ENCODE peak calls at places on chromosomes 6 and 20, in seven cellular contexts. X is chondrocyte; Y is HEK293T; L is HT1080; V is OCI-LY7; S is NAMALWA; F is CD4-positive, alpha-beta memory T cell. C is an unnamed sample.

GRCh38 chr20:5349448-5349847 is 32.7 kb upstream of the PROKR2 start:
- DNase-seq in X (no peak), V (no peak), F (no peak), S (no peak), Y (no peak), L (peak), C (no peak)

GRCh38 chr20:62513991-62514390 is 38.2 kb upstream of the GATA5 start:
- DNase-seq in X (no peak), S (no peak), Y (no peak), F (no peak), V (no peak), L (no peak), C (no peak)

GRCh38 chr6:25002326-25003066 is 66.7 kb upstream of the RIPOR2 start:
- DNase-seq in L (no peak), Y (no peak), S (no peak), X (no peak), V (no peak), F (no peak), C (no peak)

GRCh38 chr6:168416531-168416930 is 24.5 kb upstream of the SMOC2 start:
- DNase-seq in S (no peak), Y (no peak), X (no peak), V (no peak), F (no peak), L (no peak), C (no peak)

GRCh38 chr6:168607272-168608112 is 166.5 kb downstream of the SMOC2 start:
- DNase-seq in Y (no peak), V (no peak), L (no peak), F (no peak), X (no peak), S (no peak), C (no peak)

GRCh38 chr6:10384064-10384317 is 30.9 kb downstream of the TFAP2A start:
- DNase-seq in S (no peak), V (no peak), X (no peak), Y (no peak), L (no peak), F (no peak), C (no peak)

GRCh38 chr6:118644007-118644406 is 7.4 kb downstream of the CEP85L start:
- DNase-seq in L (no peak), F (no peak), V (no peak), X (no peak), Y (no peak), S (no peak), C (peak)

GRCh38 chr6:82955841-82956240 is 109.8 kb downstream of the UBE3D start:
- DNase-seq in Y (no peak), V (no peak), X (no peak), L (peak), S (no peak), F (no peak), C (peak)

GRCh38 chr20:63357921-63358905 is 2.9 kb downstream of the CHRNA4 start:
- DNase-seq in V (no peak), L (no peak), X (no peak), S (no peak), F (no peak), Y (no peak), C (no peak)

GRCh38 chr6:79984261-79984660 is 20.2 kb upstream of the TTK start:
- DNase-seq in V (no peak), L (peak), F (peak), S (peak), X (no peak), Y (peak), C (peak)

GRCh38 chr6:112279044-112279916 is 24.9 kb upstream of the LAMA4 start:
- DNase-seq in X (no peak), L (no peak), V (no peak), S (no peak), Y (no peak), F (no peak), C (no peak)

GRCh38 chr20:17525650-17526049 is 5.5 kb downstream of the BFSP1 start:
- DNase-seq in V (peak), F (no peak), S (peak), X (no peak), Y (peak), L (peak), C (peak)

GRCh38 chr6:17851720-17852161 is 135.7 kb downstream of the KIF13A start:
- DNase-seq in S (no peak), X (no peak), V (no peak), F (no peak), Y (no peak), L (no peak), C (peak)

GRCh38 chr6:141552031-141552430 is 580.7 kb upstream of the GJE1 start:
- DNase-seq in S (no peak), Y (no peak), L (no peak), F (no peak), V (no peak), X (no peak), C (no peak)

GRCh38 chr6:28885149-28885738 is 38.5 kb downstream of the TRIM27 start:
- DNase-seq in F (peak), L (no peak), S (no peak), Y (no peak), V (no peak), X (no peak), C (no peak)

GRCh38 chr6:31004794-31005193 is 5.5 kb upstream of the MUC22 start:
- DNase-seq in L (no peak), F (no peak), X (no peak), S (no peak), V (no peak), Y (no peak), C (no peak)

GRCh38 chr20:9225879-9226278 is 157.0 kb downstream of the PLCB4 start:
- DNase-seq in Y (no peak), S (no peak), F (no peak), V (no peak), X (no peak), L (no peak), C (no peak)

GRCh38 chr6:116278853-116279231 is 888 bp downstream of the TSPYL1 start:
- DNase-seq in S (no peak), L (no peak), F (no peak), V (no peak), X (peak), Y (no peak), C (no peak)

GRCh38 chr20:9551808-9552550 is 37.6 kb downstream of the LAMP5 start:
- DNase-seq in S (no peak), F (no peak), X (no peak), V (no peak), L (peak), Y (no peak), C (no peak)

GRCh38 chr6:170037541-170038250 is 253.2 kb downstream of the DLL1 start:
- DNase-seq in L (no peak), X (peak), Y (no peak), V (no peak), S (no peak), F (no peak), C (no peak)

GRCh38 chr6:144335914-144336313 is 50.8 kb downstream of the UTRN start:
- DNase-seq in Y (no peak), X (no peak), L (peak), S (peak), V (peak), F (peak), C (no peak)

GRCh38 chr20:58361549-58361948 is 27.5 kb upstream of the VAPB start:
- DNase-seq in L (peak), S (no peak), X (no peak), Y (no peak), V (no peak), F (no peak), C (peak)

GRCh38 chr6:134739299-134740090 is 210.4 kb downstream of the ALDH8A1 start:
- DNase-seq in S (no peak), V (no peak), Y (no peak), F (no peak), X (no peak), L (no peak), C (peak)

GRCh38 chr6:149031545-149032317 is 284.9 kb downstream of the UST start:
- DNase-seq in F (no peak), L (peak), X (no peak), V (no peak), Y (no peak), S (no peak), C (peak)

GRCh38 chr6:23106951-23107350 is 537.6 kb downstream of the HDGFL1 start:
- DNase-seq in V (no peak), Y (no peak), S (no peak), X (no peak), L (peak), F (no peak), C (peak)

GRCh38 chr6:42781546-42781810 is 374 bp upstream of the BICRAL start:
- DNase-seq in F (no peak), L (no peak), Y (no peak), V (peak), X (no peak), S (no peak), C (peak)

GRCh38 chr20:31605031-31605901 is at the start of gene ID1:
- DNase-seq in S (peak), F (peak), V (peak), Y (peak), X (peak), L (peak), C (peak)

GRCh38 chr20:17502105-17502504 is 29.1 kb downstream of the BFSP1 start:
- DNase-seq in L (no peak), S (no peak), F (no peak), X (no peak), V (no peak), Y (no peak), C (no peak)

C was measured in astrocyte.